ENCODE peak calls at places on chromosomes 6 and 20, in four cellular contexts. One of them, this sample, is unnamed.

GRCh38 chr20:48841861-48842529 is 14.2 kb upstream of the PREX1 start:
- DNase-seq in mesendoderm: no peak
- DNase-seq in H9: no peak
- DNase-seq in H1: no peak
- DNase-seq in this sample: peak

GRCh38 chr6:168888102-168888501 is 365.5 kb downstream of the THBS2 start:
- DNase-seq in mesendoderm: no peak
- DNase-seq in H9: no peak
- DNase-seq in H1: no peak
- DNase-seq in this sample: no peak

GRCh38 chr6:142942805-142943227 is 2.2 kb downstream of the HIVEP2 start:
- DNase-seq in mesendoderm: no peak
- DNase-seq in H9: no peak
- DNase-seq in H1: no peak
- DNase-seq in this sample: peak

GRCh38 chr6:105675715-105676397 is 273.0 kb upstream of the PREP start:
- DNase-seq in mesendoderm: no peak
- DNase-seq in H9: no peak
- DNase-seq in H1: no peak
- DNase-seq in this sample: peak

GRCh38 chr6:35047265-35048011 is 93.7 kb downstream of the TCP11 start:
- DNase-seq in mesendoderm: no peak
- DNase-seq in H9: no peak
- DNase-seq in H1: no peak
- DNase-seq in this sample: peak

GRCh38 chr6:136696238-136696637 is 96.0 kb downstream of the MAP3K5 start:
- DNase-seq in mesendoderm: no peak
- DNase-seq in H9: no peak
- DNase-seq in H1: no peak
- DNase-seq in this sample: peak

GRCh38 chr6:12114055-12114503 is 102.0 kb downstream of the HIVEP1 start:
- DNase-seq in mesendoderm: no peak
- DNase-seq in H9: no peak
- DNase-seq in H1: no peak
- DNase-seq in this sample: no peak

GRCh38 chr6:31744422-31744821 is 4.6 kb downstream of the MSH5 start:
- DNase-seq in mesendoderm: no peak
- DNase-seq in H9: no peak
- DNase-seq in H1: no peak
- DNase-seq in this sample: no peak

GRCh38 chr6:41658551-41659069 is 20.3 kb downstream of the MDFI start:
- DNase-seq in mesendoderm: no peak
- DNase-seq in H9: no peak
- DNase-seq in H1: no peak
- DNase-seq in this sample: no peak

GRCh38 chr6:63023726-63024125 is 187.5 kb upstream of the FKBP1C start:
- DNase-seq in mesendoderm: no peak
- DNase-seq in H9: no peak
- DNase-seq in H1: no peak
- DNase-seq in this sample: no peak

GRCh38 chr20:22080985-22081384 is 375.5 kb downstream of the PAX1 start:
- DNase-seq in mesendoderm: no peak
- DNase-seq in H9: no peak
- DNase-seq in H1: no peak
- DNase-seq in this sample: no peak

GRCh38 chr6:3229566-3230274 is 2.3 kb upstream of the TUBB2B start:
- DNase-seq in mesendoderm: peak
- DNase-seq in H9: peak
- DNase-seq in H1: no peak
- DNase-seq in this sample: no peak

GRCh38 chr20:5608104-5608447 is 142.1 kb upstream of the SHLD1 start:
- DNase-seq in mesendoderm: no peak
- DNase-seq in H9: no peak
- DNase-seq in H1: no peak
- DNase-seq in this sample: no peak

GRCh38 chr6:16591681-16592549 is 169.3 kb downstream of the ATXN1 start:
- DNase-seq in mesendoderm: no peak
- DNase-seq in H9: no peak
- DNase-seq in H1: no peak
- DNase-seq in this sample: no peak

GRCh38 chr20:57391439-57392129 is 388 bp downstream of the RBM38 start:
- DNase-seq in mesendoderm: no peak
- DNase-seq in H9: no peak
- DNase-seq in H1: no peak
- DNase-seq in this sample: no peak

GRCh38 chr6:75893058-75893775 is 144.2 kb downstream of the MYO6 start:
- DNase-seq in mesendoderm: peak
- DNase-seq in H9: no peak
- DNase-seq in H1: no peak
- DNase-seq in this sample: peak

GRCh38 chr20:51581571-51581970 is 39.1 kb upstream of the NFATC2 start:
- DNase-seq in mesendoderm: no peak
- DNase-seq in H9: no peak
- DNase-seq in H1: no peak
- DNase-seq in this sample: no peak

GRCh38 chr20:62406635-62407176 is 379 bp downstream of the CABLES2 start:
- DNase-seq in mesendoderm: no peak
- DNase-seq in H9: no peak
- DNase-seq in H1: no peak
- DNase-seq in this sample: no peak

GRCh38 chr6:409370-409972 is 17.9 kb downstream of the IRF4 start:
- DNase-seq in mesendoderm: no peak
- DNase-seq in H9: no peak
- DNase-seq in H1: no peak
- DNase-seq in this sample: no peak

GRCh38 chr6:32886674-32887383 is 32.8 kb downstream of the PSMB9 start:
- DNase-seq in mesendoderm: no peak
- DNase-seq in H9: no peak
- DNase-seq in H1: no peak
- DNase-seq in this sample: peak

GRCh38 chr20:37735541-37735940 is 41.7 kb downstream of the CTNNBL1 start:
- DNase-seq in mesendoderm: no peak
- DNase-seq in H9: no peak
- DNase-seq in H1: no peak
- DNase-seq in this sample: no peak

GRCh38 chr20:46126440-46127056 is 8.4 kb downstream of the CD40 start:
- DNase-seq in mesendoderm: no peak
- DNase-seq in H9: no peak
- DNase-seq in H1: no peak
- DNase-seq in this sample: no peak

GRCh38 chr20:62417981-62418708 is 9.2 kb downstream of the RBBP8NL start:
- DNase-seq in mesendoderm: no peak
- DNase-seq in H9: no peak
- DNase-seq in H1: no peak
- DNase-seq in this sample: no peak

GRCh38 chr6:56760842-56761241 is 118.2 kb upstream of the DST start:
- DNase-seq in mesendoderm: no peak
- DNase-seq in H9: no peak
- DNase-seq in H1: no peak
- DNase-seq in this sample: no peak

GRCh38 chr6:107491059-107491609 is 1.2 kb downstream of the SOBP start:
- DNase-seq in mesendoderm: peak
- DNase-seq in H9: peak
- DNase-seq in H1: peak
- DNase-seq in this sample: peak

GRCh38 chr6:112429226-112429625 is 82.1 kb downstream of the RFPL4B start:
- DNase-seq in mesendoderm: peak
- DNase-seq in H9: peak
- DNase-seq in H1: no peak
- DNase-seq in this sample: peak

GRCh38 chr6:109226353-109226752 is 131.0 kb downstream of the CEP57L1 start:
- DNase-seq in mesendoderm: no peak
- DNase-seq in H9: no peak
- DNase-seq in H1: no peak
- DNase-seq in this sample: no peak

GRCh38 chr6:109224107-109224875 is 129.0 kb downstream of the CEP57L1 start:
- DNase-seq in mesendoderm: no peak
- DNase-seq in H9: no peak
- DNase-seq in H1: no peak
- DNase-seq in this sample: no peak

GRCh38 chr6:109227646-109228045 is 132.3 kb downstream of the CEP57L1 start:
- DNase-seq in mesendoderm: no peak
- DNase-seq in H9: no peak
- DNase-seq in H1: no peak
- DNase-seq in this sample: no peak

GRCh38 chr6:109222848-109223247 is 127.5 kb downstream of the CEP57L1 start:
- DNase-seq in mesendoderm: no peak
- DNase-seq in H9: no peak
- DNase-seq in H1: no peak
- DNase-seq in this sample: no peak

DNA sequence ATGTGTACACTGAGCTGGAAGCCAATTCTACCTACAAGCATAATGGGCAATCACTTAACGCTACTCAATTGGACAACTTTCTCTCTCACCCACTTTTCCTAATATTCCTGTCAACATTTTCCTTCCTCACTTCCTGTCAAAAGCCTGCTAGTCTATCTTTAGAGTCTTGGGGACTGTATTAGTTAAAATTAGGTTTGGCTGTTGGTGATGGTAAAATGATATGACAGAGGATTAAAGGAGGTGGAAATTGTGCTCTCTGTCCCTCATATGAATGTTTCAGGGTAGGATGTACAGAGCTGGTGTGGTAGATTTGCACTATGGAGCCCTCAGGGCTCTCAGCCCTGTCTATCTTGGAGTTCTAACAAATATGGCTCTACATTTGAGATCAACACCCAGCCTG is 129.7 kb downstream of the CEP57L1 start:
- DNase-seq in mesendoderm: no peak
- DNase-seq in H9: no peak
- DNase-seq in H1: no peak
- DNase-seq in this sample: no peak
- H3K56ac ChIP-seq in mesendoderm: no peak
- H3K56ac ChIP-seq in H9: no peak
- H3K56ac ChIP-seq in H1: no peak
- H3K56ac ChIP-seq in this sample: no peak

GRCh38 chr6:145865175-145865574 is 50.6 kb upstream of the FBXO30 start:
- DNase-seq in mesendoderm: no peak
- DNase-seq in H9: no peak
- DNase-seq in H1: no peak
- DNase-seq in this sample: no peak
- H3K56ac ChIP-seq in mesendoderm: no peak
- H3K56ac ChIP-seq in H9: no peak
- H3K56ac ChIP-seq in H1: no peak
- H3K56ac ChIP-seq in this sample: no peak

GRCh38 chr6:23633986-23634385 is 492.0 kb upstream of the NRSN1 start:
- DNase-seq in mesendoderm: no peak
- DNase-seq in H9: no peak
- DNase-seq in H1: no peak
- DNase-seq in this sample: no peak
- H3K56ac ChIP-seq in mesendoderm: no peak
- H3K56ac ChIP-seq in H9: no peak
- H3K56ac ChIP-seq in H1: no peak
- H3K56ac ChIP-seq in this sample: no peak

GRCh38 chr20:42598586-42598985 is 591.1 kb downstream of the PTPRT start:
- DNase-seq in mesendoderm: no peak
- DNase-seq in H9: no peak
- DNase-seq in H1: no peak
- DNase-seq in this sample: no peak
- H3K56ac ChIP-seq in mesendoderm: no peak
- H3K56ac ChIP-seq in H9: no peak
- H3K56ac ChIP-seq in H1: no peak
- H3K56ac ChIP-seq in this sample: no peak

This sample was measured in IMR-90.